ENCODE peak calls at places on chromosomes 3 and 15, in four cellular contexts. U is NCI-H1105 treated with DMSO at 0.1 percent for 48 hours; V is activated CD4-positive, alpha-beta T cell treated with anti-CD3 and anti-CD28 coated beads, Interleukin-2, amount 50 U/mL, for 24 hours; T is activated naive CD8-positive, alpha-beta T cell treated with anti-CD3 and anti-CD28 coated beads, Interleukin-2, amount 50 U/mL, for 24 hours. C is an unnamed sample.

GRCh38 chr3:181739628-181740027 is 27.9 kb downstream of the SOX2 start:
- DNase-seq in V (no peak), U (peak; percentile 49), T (no peak), C (no peak)

GRCh38 chr3:119221779-119222320 is 18.8 kb downstream of the B4GALT4 start:
- DNase-seq in U (no peak), V (no peak), T (no peak), C (no peak)

GRCh38 chr3:69929019-69929418 is 70.5 kb upstream of the SAMMSON start:
- DNase-seq in U (no peak), T (no peak), V (no peak), C (no peak)

GRCh38 chr3:14265246-14265962 is 86.8 kb downstream of the LSM3 start:
- DNase-seq in U (no peak), V (no peak), T (no peak), C (no peak)

GRCh38 chr3:141370065-141370533 is 1.8 kb downstream of the ZBTB38 start:
- DNase-seq in V (no peak), U (peak; percentile 51), T (peak; percentile 37), C (peak; percentile 45)

GRCh38 chr3:37861540-37862051 is at the start of gene CTDSPL:
- DNase-seq in V (no peak), T (no peak), U (peak; percentile 29), C (peak; percentile 22)

GRCh38 chr3:18556001-18556408 is 130.9 kb upstream of the SATB1 start:
- DNase-seq in T (peak; percentile 48), U (no peak), V (no peak), C (peak; percentile 40)

GRCh38 chr3:54358969-54359648 is 236.8 kb downstream of the CACNA2D3 start:
- DNase-seq in U (peak; percentile 85), V (no peak), T (no peak), C (no peak)

GRCh38 chr3:10815487-10815886 is 541 bp upstream of the SLC6A11 start:
- DNase-seq in V (no peak), U (no peak), T (no peak), C (no peak)

GRCh38 chr3:134378384-134378783 is 4.1 kb upstream of the AMOTL2 start:
- DNase-seq in T (peak; percentile 28), V (no peak), U (peak; percentile 13), C (peak; percentile 24)

GRCh38 chr3:69763976-69764851 is 24.9 kb downstream of the MITF start:
- DNase-seq in T (no peak), U (no peak), V (no peak), C (no peak)

GRCh38 chr3:117761992-117762944 is 1052.7 kb downstream of the TUSC7 start:
- DNase-seq in T (no peak), U (no peak), V (no peak), C (no peak)

GRCh38 chr3:186839874-186840641 is 2.5 kb upstream of the ADIPOQ start:
- DNase-seq in U (no peak), V (no peak), T (no peak), C (no peak)

GRCh38 chr3:30260747-30261146 is 345.7 kb upstream of the TGFBR2 start:
- DNase-seq in V (no peak), U (no peak), T (no peak), C (no peak)

GRCh38 chr3:11236588-11237461 is 35.4 kb upstream of the ATG7 start:
- DNase-seq in U (peak; percentile 71), T (peak; percentile 88), V (peak; percentile 51), C (peak; percentile 90)

GRCh38 chr15:58392611-58393161 is 39.1 kb upstream of the LIPC start:
- DNase-seq in V (no peak), T (no peak), U (no peak), C (no peak)

GRCh38 chr3:163935411-163935810 is 1142.9 kb downstream of the SI start:
- DNase-seq in T (no peak), V (no peak), U (no peak), C (no peak)

GRCh38 chr3:27610800-27611199 is 111.3 kb downstream of the EOMES start:
- DNase-seq in T (no peak), U (no peak), V (no peak), C (no peak)

GRCh38 chr15:90959894-90960293 is 5.2 kb downstream of the RCCD1 start:
- DNase-seq in V (no peak), T (no peak), U (no peak), C (no peak)

GRCh38 chr3:186746008-186746407 is 28.8 kb downstream of the KNG1 start:
- DNase-seq in U (no peak), V (no peak), T (no peak), C (no peak)

GRCh38 chr3:49351521-49352011 is 6.6 kb downstream of the GPX1 start:
- DNase-seq in T (no peak), V (no peak), U (no peak), C (no peak)

GRCh38 chr15:67107014-67107812 is 41.8 kb downstream of the SMAD3 start:
- DNase-seq in V (no peak), T (no peak), U (no peak), C (no peak)

GRCh38 chr15:52112203-52112750 is 298 bp downstream of the BCL2L10 start:
- DNase-seq in T (peak; percentile 33), V (peak; percentile 20), U (no peak), C (peak; percentile 41)

GRCh38 chr15:81275711-81276417 is 48.1 kb downstream of the STARD5 start:
- DNase-seq in V (no peak), T (no peak), U (no peak), C (no peak)

GRCh38 chr15:49145651-49146609 is 9.5 kb downstream of the COPS2 start:
- DNase-seq in T (no peak), V (no peak), U (peak; percentile 3), C (peak; percentile 29)

GRCh38 chr15:35630985-35631384 is 85.0 kb upstream of the DPH6 start:
- DNase-seq in V (no peak), T (no peak), U (peak; percentile 22), C (no peak)

GRCh38 chr15:92839696-92840095 is 60.4 kb upstream of the CHD2 start:
- DNase-seq in T (no peak), V (no peak), U (peak; percentile 54), C (no peak)

GRCh38 chr3:75983609-75984290 is 198.4 kb upstream of the ZNF717 start:
- DNase-seq in T (no peak), U (no peak), V (no peak), C (no peak)

GRCh38 chr3:120875507-120875906 is 32.5 kb upstream of the STXBP5L start:
- DNase-seq in T (no peak), U (no peak), V (no peak), C (no peak)